ENCODE peak calls at places on chromosomes 16 and 17, in seven cellular contexts. One of them, this sample, is unnamed.

GRCh38 chr17:33234930-33235685 is 58.0 kb downstream of the ASIC2 start:
- DNase-seq in RWPE1: peak; percentile 95
- DNase-seq in heart left ventricle: peak; percentile 71
- DNase-seq in lung: peak; percentile 59
- DNase-seq in psoas muscle: peak; percentile 65
- DNase-seq in CD4-positive, CD25-positive, alpha-beta regulatory T cell: no peak
- DNase-seq in MM.1S: no peak
- DNase-seq in this sample: peak; percentile 27

GRCh38 chr16:81632392-81633146 is 146.5 kb upstream of the PLCG2 start:
- DNase-seq in RWPE1: peak; percentile 62
- DNase-seq in lung: peak; percentile 43
- DNase-seq in psoas muscle: no peak
- DNase-seq in CD4-positive, CD25-positive, alpha-beta regulatory T cell: peak; percentile 53
- DNase-seq in MM.1S: no peak
- DNase-seq in heart left ventricle: no peak
- DNase-seq in this sample: no peak

GRCh38 chr17:31778538-31778937 is 80.5 kb downstream of the COPRS start:
- DNase-seq in heart left ventricle: no peak
- DNase-seq in lung: no peak
- DNase-seq in CD4-positive, CD25-positive, alpha-beta regulatory T cell: no peak
- DNase-seq in RWPE1: no peak
- DNase-seq in psoas muscle: no peak
- DNase-seq in MM.1S: no peak
- DNase-seq in this sample: no peak

GRCh38 chr17:10149573-10150399 is 48.6 kb downstream of the GAS7 start:
- DNase-seq in CD4-positive, CD25-positive, alpha-beta regulatory T cell: no peak
- DNase-seq in heart left ventricle: no peak
- DNase-seq in RWPE1: peak; percentile 74
- DNase-seq in MM.1S: no peak
- DNase-seq in lung: no peak
- DNase-seq in psoas muscle: no peak
- DNase-seq in this sample: no peak

GRCh38 chr16:88778541-88779065 is 6.4 kb downstream of the PIEZO1 start:
- DNase-seq in MM.1S: no peak
- DNase-seq in psoas muscle: peak; percentile 32
- DNase-seq in CD4-positive, CD25-positive, alpha-beta regulatory T cell: no peak
- DNase-seq in RWPE1: no peak
- DNase-seq in lung: no peak
- DNase-seq in heart left ventricle: no peak
- DNase-seq in this sample: no peak

GRCh38 chr16:73083271-73083670 is 35.3 kb upstream of the ZFHX3 start:
- DNase-seq in RWPE1: no peak
- DNase-seq in MM.1S: no peak
- DNase-seq in heart left ventricle: no peak
- DNase-seq in CD4-positive, CD25-positive, alpha-beta regulatory T cell: no peak
- DNase-seq in psoas muscle: no peak
- DNase-seq in lung: no peak
- DNase-seq in this sample: no peak

GRCh38 chr17:59753522-59754467 is 46.3 kb downstream of the VMP1 start:
- DNase-seq in MM.1S: peak; percentile 80
- DNase-seq in heart left ventricle: no peak
- DNase-seq in RWPE1: peak; percentile 83
- DNase-seq in lung: no peak
- DNase-seq in CD4-positive, CD25-positive, alpha-beta regulatory T cell: peak; percentile 22
- DNase-seq in psoas muscle: no peak
- DNase-seq in this sample: peak; percentile 72

GRCh38 chr16:77327717-77328116 is 107.1 kb downstream of the ADAMTS18 start:
- DNase-seq in psoas muscle: no peak
- DNase-seq in CD4-positive, CD25-positive, alpha-beta regulatory T cell: no peak
- DNase-seq in MM.1S: no peak
- DNase-seq in RWPE1: no peak
- DNase-seq in heart left ventricle: no peak
- DNase-seq in lung: no peak
- DNase-seq in this sample: no peak

GRCh38 chr17:43118679-43119615 is 6.2 kb downstream of the BRCA1 start:
- DNase-seq in heart left ventricle: no peak
- DNase-seq in RWPE1: no peak
- DNase-seq in MM.1S: no peak
- DNase-seq in CD4-positive, CD25-positive, alpha-beta regulatory T cell: no peak
- DNase-seq in psoas muscle: no peak
- DNase-seq in lung: no peak
- DNase-seq in this sample: no peak

GRCh38 chr16:8660841-8661301 is 13.5 kb upstream of the ABAT start:
- DNase-seq in MM.1S: peak; percentile 49
- DNase-seq in lung: peak; percentile 70
- DNase-seq in CD4-positive, CD25-positive, alpha-beta regulatory T cell: peak; percentile 36
- DNase-seq in RWPE1: peak; percentile 57
- DNase-seq in heart left ventricle: peak; percentile 66
- DNase-seq in psoas muscle: peak; percentile 74
- DNase-seq in this sample: peak; percentile 61

GRCh38 chr17:81976332-81977210 is 858 bp upstream of the ASPSCR1 start:
- DNase-seq in lung: peak; percentile 48
- DNase-seq in psoas muscle: peak; percentile 73
- DNase-seq in heart left ventricle: peak; percentile 56
- DNase-seq in MM.1S: no peak
- DNase-seq in CD4-positive, CD25-positive, alpha-beta regulatory T cell: peak; percentile 26
- DNase-seq in RWPE1: no peak
- DNase-seq in this sample: no peak

GRCh38 chr16:46882940-46883307 is 1.2 kb upstream of the GPT2 start:
- DNase-seq in heart left ventricle: no peak
- DNase-seq in CD4-positive, CD25-positive, alpha-beta regulatory T cell: no peak
- DNase-seq in lung: no peak
- DNase-seq in psoas muscle: no peak
- DNase-seq in MM.1S: no peak
- DNase-seq in RWPE1: no peak
- DNase-seq in this sample: no peak

GRCh38 chr17:44095647-44096496 is 25.3 kb downstream of the G6PC3 start:
- DNase-seq in heart left ventricle: peak; percentile 82
- DNase-seq in psoas muscle: peak; percentile 82
- DNase-seq in CD4-positive, CD25-positive, alpha-beta regulatory T cell: no peak
- DNase-seq in lung: peak; percentile 51
- DNase-seq in MM.1S: no peak
- DNase-seq in RWPE1: peak; percentile 79
- DNase-seq in this sample: no peak

GRCh38 chr16:83470406-83470805 is 337.4 kb upstream of the HSBP1 start:
- DNase-seq in psoas muscle: no peak
- DNase-seq in RWPE1: no peak
- DNase-seq in heart left ventricle: no peak
- DNase-seq in CD4-positive, CD25-positive, alpha-beta regulatory T cell: no peak
- DNase-seq in MM.1S: no peak
- DNase-seq in lung: no peak
- DNase-seq in this sample: no peak

GRCh38 chr16:53530046-53530445 is 27.0 kb upstream of the AKTIP start:
- DNase-seq in RWPE1: no peak
- DNase-seq in MM.1S: no peak
- DNase-seq in lung: no peak
- DNase-seq in psoas muscle: no peak
- DNase-seq in heart left ventricle: no peak
- DNase-seq in CD4-positive, CD25-positive, alpha-beta regulatory T cell: no peak
- DNase-seq in this sample: no peak
- H3K27ac ChIP-seq in RWPE1: no peak overlapping the region
- H3K27ac ChIP-seq in MM.1S: no peak overlapping the region
- H3K27ac ChIP-seq in lung: no peak overlapping the region
- H3K27ac ChIP-seq in psoas muscle: no peak overlapping the region
- H3K27ac ChIP-seq in heart left ventricle: no peak overlapping the region
- H3K27ac ChIP-seq in CD4-positive, CD25-positive, alpha-beta regulatory T cell: no peak overlapping the region
- H3K27ac ChIP-seq in this sample: no peak overlapping the region

DNA sequence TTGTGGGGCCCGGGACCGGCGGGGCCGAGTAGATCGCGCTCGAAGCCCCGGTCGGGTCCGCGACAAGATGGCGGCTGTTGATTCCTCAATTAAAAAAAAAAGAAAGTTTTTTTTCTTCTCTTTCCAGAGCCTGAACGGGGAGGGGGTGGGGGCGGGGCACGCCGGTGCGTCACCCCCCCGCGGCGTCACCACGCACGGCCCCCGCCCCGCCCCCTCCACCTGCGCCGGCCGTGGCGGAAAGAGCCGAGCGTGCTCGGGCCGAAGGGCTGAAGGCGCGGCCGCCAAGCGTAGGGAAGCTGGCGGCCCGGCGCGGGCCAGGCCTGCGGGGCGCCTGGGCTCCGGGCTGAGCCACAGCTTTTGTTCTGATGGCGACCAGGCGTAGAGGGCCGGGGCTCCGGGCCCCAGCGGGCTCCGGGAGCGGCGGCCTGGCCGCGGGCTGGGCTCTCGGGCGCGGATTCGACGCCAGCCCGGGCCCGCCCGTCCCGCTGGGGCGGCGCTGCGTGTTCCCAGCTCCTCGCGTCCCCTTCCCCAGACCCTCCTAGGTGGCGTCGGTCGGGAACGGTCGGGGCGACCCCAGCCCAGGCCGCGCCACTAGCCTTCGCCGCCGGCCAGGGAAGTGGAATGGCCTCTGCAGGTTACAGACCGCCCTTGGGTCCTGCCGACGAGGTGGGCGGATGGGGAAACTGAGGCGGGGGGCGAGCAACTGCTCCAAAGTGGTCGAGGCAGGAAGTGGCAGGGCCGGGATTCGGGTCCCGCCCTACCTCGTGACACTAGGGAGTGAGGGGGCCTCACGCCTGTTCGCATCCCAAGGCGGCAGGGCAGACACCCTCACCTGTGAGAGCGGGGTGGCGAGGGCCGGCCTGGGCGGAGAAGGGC is at the start of gene CREBBP:
- DNase-seq in MM.1S: peak; percentile 94
- DNase-seq in psoas muscle: peak; percentile 92
- DNase-seq in heart left ventricle: peak; percentile 91
- DNase-seq in lung: peak; percentile 80
- DNase-seq in RWPE1: peak; percentile 87
- DNase-seq in CD4-positive, CD25-positive, alpha-beta regulatory T cell: peak; percentile 84
- DNase-seq in this sample: peak; percentile 83
- H3K27ac ChIP-seq in MM.1S: no peak within 1 kb of the TSS
- H3K27ac ChIP-seq in psoas muscle: peak within 1 kb of the TSS; percentile 94
- H3K27ac ChIP-seq in heart left ventricle: peak within 1 kb of the TSS; percentile 82
- H3K27ac ChIP-seq in lung: peak within 1 kb of the TSS; percentile 96
- H3K27ac ChIP-seq in RWPE1: peak within 1 kb of the TSS; percentile 85
- H3K27ac ChIP-seq in CD4-positive, CD25-positive, alpha-beta regulatory T cell: peak within 1 kb of the TSS; percentile 51
- H3K27ac ChIP-seq in this sample: peak within 1 kb of the TSS; percentile 80

DNA sequence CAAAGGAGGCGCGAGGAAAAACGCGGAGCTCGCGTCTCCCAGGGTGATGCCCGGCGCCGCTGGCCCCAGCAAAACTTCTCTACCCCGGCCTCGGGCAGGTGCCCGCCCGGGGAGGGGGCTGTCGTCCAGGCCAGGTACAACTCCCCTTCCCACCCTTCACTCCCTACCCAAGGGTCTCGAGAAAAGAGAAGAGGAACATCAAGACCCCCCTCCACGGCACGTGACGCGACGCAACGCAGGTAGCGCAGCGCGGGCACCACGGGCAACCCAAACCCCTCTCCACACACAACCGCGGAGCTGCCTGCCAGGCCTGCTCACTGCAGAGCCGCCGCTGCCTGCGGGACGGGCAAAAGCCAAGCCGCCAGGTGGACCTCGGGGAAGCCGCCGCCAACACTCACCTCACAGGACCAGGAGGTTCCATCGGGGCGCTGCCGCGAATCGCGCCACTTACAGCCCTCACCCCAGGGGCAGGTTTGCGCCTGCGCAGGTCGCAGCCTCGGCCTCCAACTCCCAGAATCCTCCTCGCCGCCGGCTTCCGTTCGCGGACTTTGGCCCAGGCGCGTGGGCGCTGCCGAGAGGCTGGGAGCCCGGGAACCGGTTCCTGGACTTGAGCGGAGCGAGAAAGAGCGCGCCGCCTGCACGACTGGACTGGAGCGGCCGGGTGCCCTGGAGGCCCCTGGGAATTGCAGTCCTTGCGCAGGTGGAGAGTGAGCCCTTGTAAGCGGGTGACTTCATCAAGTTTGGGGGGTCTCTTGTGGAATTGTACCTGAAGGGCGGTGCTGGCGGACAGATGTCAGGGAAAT is at the start of gene ZNF232:
- DNase-seq in heart left ventricle: peak; percentile 97
- DNase-seq in CD4-positive, CD25-positive, alpha-beta regulatory T cell: peak; percentile 85
- DNase-seq in MM.1S: peak; percentile 96
- DNase-seq in RWPE1: peak; percentile 96
- DNase-seq in psoas muscle: peak; percentile 98
- DNase-seq in lung: peak; percentile 95
- DNase-seq in this sample: peak; percentile 94
- H3K27ac ChIP-seq in heart left ventricle: peak within 1 kb of the TSS; percentile 76
- H3K27ac ChIP-seq in CD4-positive, CD25-positive, alpha-beta regulatory T cell: peak within 1 kb of the TSS; percentile 57
- H3K27ac ChIP-seq in MM.1S: peak within 1 kb of the TSS; percentile 24
- H3K27ac ChIP-seq in RWPE1: peak within 1 kb of the TSS; percentile 76
- H3K27ac ChIP-seq in psoas muscle: peak within 1 kb of the TSS; percentile 93
- H3K27ac ChIP-seq in lung: peak within 1 kb of the TSS; percentile 71
- H3K27ac ChIP-seq in this sample: peak within 1 kb of the TSS; percentile 73

GRCh38 chr16:84596161-84596560 is 21.7 kb downstream of the COTL1 start:
- DNase-seq in heart left ventricle: no peak
- DNase-seq in MM.1S: no peak
- DNase-seq in CD4-positive, CD25-positive, alpha-beta regulatory T cell: no peak
- DNase-seq in psoas muscle: no peak
- DNase-seq in lung: no peak
- DNase-seq in RWPE1: no peak
- DNase-seq in this sample: no peak

GRCh38 chr16:84599528-84600202 is 18.2 kb downstream of the COTL1 start:
- DNase-seq in MM.1S: no peak
- DNase-seq in RWPE1: no peak
- DNase-seq in CD4-positive, CD25-positive, alpha-beta regulatory T cell: peak; percentile 33
- DNase-seq in psoas muscle: peak; percentile 67
- DNase-seq in lung: peak; percentile 64
- DNase-seq in heart left ventricle: peak; percentile 75
- DNase-seq in this sample: no peak

GRCh38 chr16:84596801-84597517 is 20.9 kb downstream of the COTL1 start:
- DNase-seq in RWPE1: no peak
- DNase-seq in MM.1S: no peak
- DNase-seq in psoas muscle: peak; percentile 35
- DNase-seq in lung: no peak
- DNase-seq in heart left ventricle: no peak
- DNase-seq in CD4-positive, CD25-positive, alpha-beta regulatory T cell: no peak
- DNase-seq in this sample: no peak

GRCh38 chr16:84598391-84598750 is 19.5 kb downstream of the COTL1 start:
- DNase-seq in MM.1S: no peak
- DNase-seq in psoas muscle: no peak
- DNase-seq in lung: no peak
- DNase-seq in heart left ventricle: no peak
- DNase-seq in CD4-positive, CD25-positive, alpha-beta regulatory T cell: no peak
- DNase-seq in RWPE1: no peak
- DNase-seq in this sample: no peak

DNA sequence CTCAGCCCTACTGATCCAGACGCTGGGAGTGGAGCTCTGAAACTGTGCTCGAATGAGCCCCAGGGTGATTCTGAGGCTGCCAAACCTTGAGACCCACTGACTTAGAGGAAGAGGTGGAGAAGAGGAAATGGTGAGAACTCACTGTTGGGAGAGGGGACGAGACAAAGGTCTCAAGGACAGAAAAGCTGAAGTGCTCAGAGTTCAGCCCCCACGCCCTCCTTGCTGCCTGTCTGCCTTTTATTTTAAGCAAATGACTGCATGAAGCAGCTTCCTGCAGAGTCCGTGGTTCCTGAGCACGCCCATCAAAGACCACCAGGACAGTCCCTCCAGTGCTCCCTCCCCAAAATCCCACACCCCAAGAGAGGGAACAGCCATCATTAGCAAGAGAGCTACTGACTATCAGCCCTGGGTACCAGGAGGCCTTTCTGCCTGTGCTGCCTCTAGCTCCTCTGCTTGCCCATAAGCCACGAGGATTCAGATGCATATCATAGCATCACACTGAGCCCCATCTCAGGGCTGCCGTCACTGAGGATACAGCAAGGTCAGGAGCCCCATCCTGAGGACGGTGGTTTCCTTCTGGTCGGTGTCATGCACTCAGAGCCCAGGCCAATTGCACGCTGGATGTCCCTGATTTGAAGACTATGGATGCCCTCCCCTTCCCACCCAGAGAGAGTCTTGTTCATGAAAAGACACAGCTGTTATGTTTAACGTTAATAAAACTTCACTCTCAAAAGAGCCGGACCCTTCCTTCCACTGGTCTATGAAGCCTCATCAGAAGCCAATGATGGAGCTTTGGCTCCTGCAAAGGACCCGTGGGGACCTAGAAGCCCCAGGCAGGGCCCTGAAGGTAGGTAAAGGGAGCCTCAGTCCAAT is 20.1 kb downstream of the COTL1 start:
- DNase-seq in MM.1S: no peak
- DNase-seq in heart left ventricle: peak; percentile 33
- DNase-seq in CD4-positive, CD25-positive, alpha-beta regulatory T cell: no peak
- DNase-seq in psoas muscle: peak; percentile 33
- DNase-seq in RWPE1: no peak
- DNase-seq in lung: no peak
- DNase-seq in this sample: no peak
- H3K27ac ChIP-seq in MM.1S: no peak overlapping the region
- H3K27ac ChIP-seq in heart left ventricle: no peak overlapping the region
- H3K27ac ChIP-seq in CD4-positive, CD25-positive, alpha-beta regulatory T cell: peak overlapping the region; percentile 89
- H3K27ac ChIP-seq in psoas muscle: no peak overlapping the region
- H3K27ac ChIP-seq in RWPE1: peak overlapping the region; percentile 0
- H3K27ac ChIP-seq in lung: no peak overlapping the region
- H3K27ac ChIP-seq in this sample: no peak overlapping the region